ENCODE peak calls at places on chromosomes 5 and 9, in seven cellular contexts. One of them, this sample, is unnamed.

GRCh38 chr5:116084231-116084630 is 594 bp upstream of the COMMD10 start:
- DNase-seq in GM10248: peak; percentile 42
- DNase-seq in RWPE1: peak; percentile 69
- DNase-seq in lower lobe of right lung: no peak
- DNase-seq in foreskin fibroblast: peak; percentile 65
- DNase-seq in neural progenitor cell: peak; percentile 32
- DNase-seq in gastrocnemius medialis: no peak
- DNase-seq in this sample: peak; percentile 12

GRCh38 chr9:95078934-95079333 is 238.6 kb downstream of the FANCC start:
- DNase-seq in gastrocnemius medialis: no peak
- DNase-seq in RWPE1: no peak
- DNase-seq in GM10248: no peak
- DNase-seq in lower lobe of right lung: peak; percentile 73
- DNase-seq in neural progenitor cell: peak; percentile 71
- DNase-seq in foreskin fibroblast: no peak
- DNase-seq in this sample: no peak

GRCh38 chr9:90900130-90900529 is 98.5 kb downstream of the SYK start:
- DNase-seq in neural progenitor cell: peak; percentile 50
- DNase-seq in RWPE1: no peak
- DNase-seq in lower lobe of right lung: no peak
- DNase-seq in GM10248: no peak
- DNase-seq in gastrocnemius medialis: no peak
- DNase-seq in foreskin fibroblast: peak; percentile 30
- DNase-seq in this sample: no peak

GRCh38 chr9:132896906-132897305 is 18.2 kb downstream of the SPACA9 start:
- DNase-seq in RWPE1: no peak
- DNase-seq in gastrocnemius medialis: no peak
- DNase-seq in GM10248: no peak
- DNase-seq in neural progenitor cell: no peak
- DNase-seq in foreskin fibroblast: no peak
- DNase-seq in lower lobe of right lung: no peak
- DNase-seq in this sample: no peak

GRCh38 chr9:116270559-116270958 is 117.0 kb downstream of the PAPPA start:
- DNase-seq in lower lobe of right lung: no peak
- DNase-seq in gastrocnemius medialis: no peak
- DNase-seq in RWPE1: no peak
- DNase-seq in neural progenitor cell: no peak
- DNase-seq in foreskin fibroblast: no peak
- DNase-seq in GM10248: no peak
- DNase-seq in this sample: no peak

GRCh38 chr9:136538599-136539426 is 7.0 kb downstream of the NOTCH1 start:
- DNase-seq in gastrocnemius medialis: no peak
- DNase-seq in neural progenitor cell: no peak
- DNase-seq in lower lobe of right lung: no peak
- DNase-seq in foreskin fibroblast: no peak
- DNase-seq in RWPE1: peak; percentile 61
- DNase-seq in GM10248: peak; percentile 74
- DNase-seq in this sample: no peak

GRCh38 chr5:154603978-154604679 is 126.1 kb upstream of the HAND1 start:
- DNase-seq in foreskin fibroblast: peak; percentile 50
- DNase-seq in gastrocnemius medialis: no peak
- DNase-seq in RWPE1: no peak
- DNase-seq in GM10248: no peak
- DNase-seq in lower lobe of right lung: peak; percentile 70
- DNase-seq in neural progenitor cell: peak; percentile 40
- DNase-seq in this sample: peak; percentile 64

GRCh38 chr9:72856985-72857631 is 95.7 kb downstream of the ALDH1A1 start:
- DNase-seq in lower lobe of right lung: no peak
- DNase-seq in neural progenitor cell: peak; percentile 46
- DNase-seq in gastrocnemius medialis: no peak
- DNase-seq in RWPE1: peak; percentile 44
- DNase-seq in GM10248: peak; percentile 31
- DNase-seq in foreskin fibroblast: peak; percentile 86
- DNase-seq in this sample: no peak

GRCh38 chr5:90562331-90562730 is 3.7 kb downstream of the ADGRV1 start:
- DNase-seq in GM10248: no peak
- DNase-seq in neural progenitor cell: peak; percentile 76
- DNase-seq in foreskin fibroblast: no peak
- DNase-seq in RWPE1: no peak
- DNase-seq in lower lobe of right lung: no peak
- DNase-seq in gastrocnemius medialis: no peak
- DNase-seq in this sample: peak; percentile 5

GRCh38 chr5:132489871-132490483 is 596 bp downstream of the IRF1 start:
- DNase-seq in foreskin fibroblast: peak; percentile 84
- DNase-seq in lower lobe of right lung: peak; percentile 83
- DNase-seq in neural progenitor cell: peak; percentile 62
- DNase-seq in RWPE1: peak; percentile 43
- DNase-seq in GM10248: peak; percentile 74
- DNase-seq in gastrocnemius medialis: no peak
- DNase-seq in this sample: no peak

GRCh38 chr5:135249658-135250057 is 149.4 kb downstream of the MACROH2A1 start:
- DNase-seq in foreskin fibroblast: peak; percentile 33
- DNase-seq in GM10248: no peak
- DNase-seq in RWPE1: no peak
- DNase-seq in neural progenitor cell: no peak
- DNase-seq in lower lobe of right lung: no peak
- DNase-seq in gastrocnemius medialis: no peak
- DNase-seq in this sample: no peak

GRCh38 chr5:151737421-151737820 is 21.0 kb downstream of the ATOX1 start:
- DNase-seq in gastrocnemius medialis: no peak
- DNase-seq in neural progenitor cell: no peak
- DNase-seq in RWPE1: no peak
- DNase-seq in foreskin fibroblast: peak; percentile 15
- DNase-seq in lower lobe of right lung: no peak
- DNase-seq in GM10248: no peak
- DNase-seq in this sample: no peak

GRCh38 chr5:69105996-69106906 is 12.4 kb downstream of the SLC30A5 start:
- DNase-seq in gastrocnemius medialis: no peak
- DNase-seq in foreskin fibroblast: no peak
- DNase-seq in GM10248: peak; percentile 67
- DNase-seq in RWPE1: no peak
- DNase-seq in lower lobe of right lung: no peak
- DNase-seq in neural progenitor cell: no peak
- DNase-seq in this sample: no peak

GRCh38 chr9:70579686-70580085 is 165.2 kb upstream of the KLF9 start:
- DNase-seq in lower lobe of right lung: no peak
- DNase-seq in gastrocnemius medialis: no peak
- DNase-seq in neural progenitor cell: no peak
- DNase-seq in RWPE1: no peak
- DNase-seq in GM10248: no peak
- DNase-seq in foreskin fibroblast: no peak
- DNase-seq in this sample: no peak

GRCh38 chr9:38092200-38092524 is 23.1 kb upstream of the SHB start:
- DNase-seq in GM10248: no peak
- DNase-seq in neural progenitor cell: no peak
- DNase-seq in foreskin fibroblast: no peak
- DNase-seq in RWPE1: no peak
- DNase-seq in gastrocnemius medialis: no peak
- DNase-seq in lower lobe of right lung: no peak
- DNase-seq in this sample: no peak

GRCh38 chr5:117431091-117431490 is 856.5 kb upstream of the SEMA6A start:
- DNase-seq in foreskin fibroblast: no peak
- DNase-seq in GM10248: no peak
- DNase-seq in neural progenitor cell: no peak
- DNase-seq in gastrocnemius medialis: no peak
- DNase-seq in lower lobe of right lung: no peak
- DNase-seq in RWPE1: no peak
- DNase-seq in this sample: no peak

GRCh38 chr5:59789894-59790293 is 103.6 kb downstream of the PDE4D start:
- DNase-seq in neural progenitor cell: no peak
- DNase-seq in GM10248: no peak
- DNase-seq in foreskin fibroblast: no peak
- DNase-seq in gastrocnemius medialis: no peak
- DNase-seq in RWPE1: no peak
- DNase-seq in lower lobe of right lung: no peak
- DNase-seq in this sample: no peak

GRCh38 chr9:114151426-114151956 is 3.8 kb upstream of the COL27A1 start:
- DNase-seq in RWPE1: no peak
- DNase-seq in foreskin fibroblast: no peak
- DNase-seq in lower lobe of right lung: no peak
- DNase-seq in GM10248: no peak
- DNase-seq in neural progenitor cell: no peak
- DNase-seq in gastrocnemius medialis: no peak
- DNase-seq in this sample: no peak

GRCh38 chr5:93677344-93678021 is 63.9 kb downstream of the POU5F2 start:
- DNase-seq in lower lobe of right lung: peak; percentile 53
- DNase-seq in gastrocnemius medialis: no peak
- DNase-seq in RWPE1: peak; percentile 48
- DNase-seq in foreskin fibroblast: peak; percentile 97
- DNase-seq in GM10248: no peak
- DNase-seq in neural progenitor cell: peak; percentile 88
- DNase-seq in this sample: peak; percentile 68

GRCh38 chr5:33261305-33261704 is 179.5 kb upstream of the TARS1 start:
- DNase-seq in neural progenitor cell: no peak
- DNase-seq in GM10248: no peak
- DNase-seq in foreskin fibroblast: peak; percentile 79
- DNase-seq in RWPE1: peak; percentile 5
- DNase-seq in lower lobe of right lung: no peak
- DNase-seq in gastrocnemius medialis: no peak
- DNase-seq in this sample: no peak

GRCh38 chr5:36662291-36662851 is 56.0 kb downstream of the SLC1A3 start:
- DNase-seq in neural progenitor cell: peak; percentile 10
- DNase-seq in GM10248: no peak
- DNase-seq in foreskin fibroblast: no peak
- DNase-seq in RWPE1: no peak
- DNase-seq in gastrocnemius medialis: no peak
- DNase-seq in lower lobe of right lung: no peak
- DNase-seq in this sample: no peak

GRCh38 chr5:135703026-135703550 is 124.3 kb upstream of the CXCL14 start:
- DNase-seq in foreskin fibroblast: no peak
- DNase-seq in lower lobe of right lung: no peak
- DNase-seq in GM10248: no peak
- DNase-seq in gastrocnemius medialis: no peak
- DNase-seq in neural progenitor cell: peak; percentile 29
- DNase-seq in RWPE1: no peak
- DNase-seq in this sample: no peak

GRCh38 chr9:97600531-97601227 is 32.5 kb downstream of the TSTD2 start:
- DNase-seq in neural progenitor cell: no peak
- DNase-seq in gastrocnemius medialis: no peak
- DNase-seq in lower lobe of right lung: no peak
- DNase-seq in GM10248: no peak
- DNase-seq in RWPE1: no peak
- DNase-seq in foreskin fibroblast: no peak
- DNase-seq in this sample: no peak

DNA sequence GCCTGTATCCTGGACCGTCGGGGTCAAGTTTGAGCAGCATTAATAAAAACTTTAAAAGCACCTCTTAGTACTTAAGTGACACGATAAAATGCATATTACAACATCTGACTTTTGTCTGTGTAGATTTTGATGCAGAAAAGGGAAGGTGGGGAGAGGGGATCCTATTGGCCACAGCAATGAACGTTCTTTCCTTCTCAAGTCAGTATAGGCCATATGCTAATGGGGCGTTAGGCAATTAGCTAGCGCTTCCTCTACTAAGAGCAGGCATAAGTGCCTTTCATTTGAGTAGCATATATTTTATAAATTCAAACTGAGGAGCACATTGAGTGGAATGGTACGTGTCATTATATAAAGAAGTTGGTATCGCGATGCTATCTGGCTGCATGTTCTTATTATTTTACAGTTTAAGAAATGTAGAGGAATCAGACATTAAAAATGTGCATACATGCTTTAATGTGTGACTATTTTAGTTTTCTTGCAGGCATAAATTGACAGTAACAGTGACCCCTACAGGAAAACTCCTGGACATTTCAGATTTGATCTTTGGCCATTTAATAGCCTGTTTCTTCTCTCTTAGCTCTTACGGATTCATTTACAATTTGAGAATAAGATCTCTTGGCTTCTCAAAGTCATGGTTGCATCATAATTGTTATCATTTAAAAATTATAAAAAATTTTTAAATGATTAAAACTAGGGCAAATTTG is 1.1 kb upstream of the GNA14 start:
- DNase-seq in RWPE1: peak; percentile 22
- DNase-seq in lower lobe of right lung: no peak
- DNase-seq in foreskin fibroblast: peak; percentile 55
- DNase-seq in gastrocnemius medialis: no peak
- DNase-seq in neural progenitor cell: no peak
- DNase-seq in GM10248: no peak
- DNase-seq in this sample: no peak
- TF ChIP-seq CTCF in RWPE1: no peak
- TF ChIP-seq CTCF in lower lobe of right lung: peak; percentile 42
- TF ChIP-seq CTCF in foreskin fibroblast: peak; percentile 34
- TF ChIP-seq CTCF in gastrocnemius medialis: no peak
- TF ChIP-seq CTCF in neural progenitor cell: peak; percentile 42
- TF ChIP-seq CTCF in GM10248: peak; percentile 9
- TF ChIP-seq CTCF in this sample: no peak

GRCh38 chr5:128538249-128539037 is 398 bp upstream of the FBN2 start:
- DNase-seq in RWPE1: peak; percentile 79
- DNase-seq in lower lobe of right lung: peak; percentile 60
- DNase-seq in neural progenitor cell: peak; percentile 96
- DNase-seq in gastrocnemius medialis: peak; percentile 26
- DNase-seq in GM10248: peak; percentile 9
- DNase-seq in foreskin fibroblast: peak; percentile 97
- DNase-seq in this sample: peak; percentile 93
- TF ChIP-seq CTCF in RWPE1: no peak
- TF ChIP-seq CTCF in lower lobe of right lung: no peak
- TF ChIP-seq CTCF in neural progenitor cell: no peak
- TF ChIP-seq CTCF in gastrocnemius medialis: no peak
- TF ChIP-seq CTCF in GM10248: no peak
- TF ChIP-seq CTCF in foreskin fibroblast: no peak
- TF ChIP-seq CTCF in this sample: no peak

DNA sequence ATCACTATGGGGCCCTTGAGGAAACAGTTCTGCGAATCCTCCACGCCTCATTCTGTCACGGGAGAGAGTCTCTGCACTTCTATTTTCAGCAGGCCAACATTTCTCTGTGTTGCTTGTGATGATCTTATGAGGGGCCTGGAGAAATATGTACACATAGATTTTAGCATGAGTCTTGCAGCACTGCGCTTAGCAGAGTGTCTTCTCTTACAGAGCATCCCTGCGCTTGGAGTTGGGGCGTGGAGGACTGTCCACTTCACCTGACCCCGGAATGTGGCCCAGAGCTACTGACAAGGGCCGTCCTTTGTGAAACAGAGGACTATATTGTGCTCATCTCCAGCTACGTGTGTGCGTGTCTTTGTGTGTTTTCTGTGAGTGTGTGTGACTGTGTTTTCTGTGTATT is 428.2 kb upstream of the IRX4 start:
- DNase-seq in GM10248: no peak
- DNase-seq in gastrocnemius medialis: no peak
- DNase-seq in lower lobe of right lung: no peak
- DNase-seq in foreskin fibroblast: no peak
- DNase-seq in neural progenitor cell: no peak
- DNase-seq in RWPE1: no peak
- DNase-seq in this sample: no peak
- TF ChIP-seq CTCF in GM10248: no peak
- TF ChIP-seq CTCF in gastrocnemius medialis: no peak
- TF ChIP-seq CTCF in lower lobe of right lung: no peak
- TF ChIP-seq CTCF in foreskin fibroblast: no peak
- TF ChIP-seq CTCF in neural progenitor cell: no peak
- TF ChIP-seq CTCF in RWPE1: no peak
- TF ChIP-seq CTCF in this sample: no peak

DNA sequence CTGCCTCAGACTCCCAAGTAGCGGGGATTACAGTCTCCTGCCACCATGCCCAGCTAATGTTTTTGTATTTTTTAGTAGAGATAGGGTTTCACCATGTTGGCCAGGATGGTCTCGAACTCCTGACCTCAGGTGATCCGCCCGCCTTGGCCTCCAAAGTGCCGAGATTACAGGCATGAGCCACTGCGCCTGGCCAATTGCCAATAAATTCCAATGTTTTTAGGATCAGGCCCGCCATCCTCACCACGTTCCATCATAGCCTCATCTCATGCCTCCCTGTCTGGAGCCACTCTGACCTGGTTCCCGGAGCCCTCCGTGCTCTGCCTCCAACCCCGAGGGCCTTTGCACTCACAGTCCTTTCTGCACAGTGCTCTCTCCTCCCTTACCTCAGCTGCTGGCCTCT is 71.5 kb upstream of the RAPGEF1 start:
- DNase-seq in neural progenitor cell: no peak
- DNase-seq in foreskin fibroblast: no peak
- DNase-seq in lower lobe of right lung: no peak
- DNase-seq in gastrocnemius medialis: no peak
- DNase-seq in RWPE1: no peak
- DNase-seq in GM10248: no peak
- DNase-seq in this sample: no peak
- TF ChIP-seq CTCF in neural progenitor cell: no peak
- TF ChIP-seq CTCF in foreskin fibroblast: no peak
- TF ChIP-seq CTCF in lower lobe of right lung: no peak
- TF ChIP-seq CTCF in gastrocnemius medialis: no peak
- TF ChIP-seq CTCF in RWPE1: no peak
- TF ChIP-seq CTCF in GM10248: no peak
- TF ChIP-seq CTCF in this sample: no peak